ENCODE peak calls at places on chromosome 14, in four cellular contexts. One of them, this sample, is unnamed.

GRCh38 chr14:74213907-74214803 is 25.1 kb upstream of the VSX2 start:
- DNase-seq in small intestine: no peak
- DNase-seq in psoas muscle: no peak
- DNase-seq in NCI-H510A treated with DMSO at 0.1 percent for 48 hours: no peak
- DNase-seq in this sample: peak

GRCh38 chr14:29016050-29016900 is 249.7 kb downstream of the FOXG1 start:
- DNase-seq in small intestine: peak
- DNase-seq in psoas muscle: peak
- DNase-seq in NCI-H510A treated with DMSO at 0.1 percent for 48 hours: no peak
- DNase-seq in this sample: peak

GRCh38 chr14:72736348-72736747 is 157.6 kb downstream of the DPF3 start:
- DNase-seq in small intestine: no peak
- DNase-seq in psoas muscle: no peak
- DNase-seq in NCI-H510A treated with DMSO at 0.1 percent for 48 hours: no peak
- DNase-seq in this sample: no peak

GRCh38 chr14:104880584-104881210 is 15.6 kb downstream of the CEP170B start:
- DNase-seq in small intestine: no peak
- DNase-seq in psoas muscle: no peak
- DNase-seq in NCI-H510A treated with DMSO at 0.1 percent for 48 hours: no peak
- DNase-seq in this sample: no peak

GRCh38 chr14:103512701-103513611 is 9.7 kb downstream of the CKB start:
- DNase-seq in small intestine: peak
- DNase-seq in psoas muscle: peak
- DNase-seq in NCI-H510A treated with DMSO at 0.1 percent for 48 hours: peak
- DNase-seq in this sample: no peak

GRCh38 chr14:102586420-102587119 is 5.9 kb upstream of the RCOR1 start:
- DNase-seq in small intestine: no peak
- DNase-seq in psoas muscle: no peak
- DNase-seq in NCI-H510A treated with DMSO at 0.1 percent for 48 hours: no peak
- DNase-seq in this sample: no peak

GRCh38 chr14:88934231-88934898 is 109.9 kb downstream of the TTC8 start:
- DNase-seq in small intestine: no peak
- DNase-seq in psoas muscle: no peak
- DNase-seq in NCI-H510A treated with DMSO at 0.1 percent for 48 hours: no peak
- DNase-seq in this sample: no peak

GRCh38 chr14:24055971-24056799 is 4.4 kb downstream of the CARMIL3 start:
- DNase-seq in small intestine: no peak
- DNase-seq in psoas muscle: no peak
- DNase-seq in NCI-H510A treated with DMSO at 0.1 percent for 48 hours: no peak
- DNase-seq in this sample: no peak

GRCh38 chr14:56759633-56760032 is 50.6 kb downstream of the OTX2 start:
- DNase-seq in small intestine: no peak
- DNase-seq in psoas muscle: no peak
- DNase-seq in NCI-H510A treated with DMSO at 0.1 percent for 48 hours: no peak
- DNase-seq in this sample: peak

GRCh38 chr14:75298187-75298985 is 19.8 kb downstream of the FOS start:
- DNase-seq in small intestine: peak
- DNase-seq in psoas muscle: peak
- DNase-seq in NCI-H510A treated with DMSO at 0.1 percent for 48 hours: no peak
- DNase-seq in this sample: no peak

GRCh38 chr14:103802353-103802752 is 45.0 kb downstream of the PPP1R13B start:
- DNase-seq in small intestine: no peak
- DNase-seq in psoas muscle: no peak
- DNase-seq in NCI-H510A treated with DMSO at 0.1 percent for 48 hours: no peak
- DNase-seq in this sample: no peak

GRCh38 chr14:100738269-100738691 is 11.6 kb downstream of the DLK1 start:
- DNase-seq in small intestine: no peak
- DNase-seq in psoas muscle: no peak
- DNase-seq in NCI-H510A treated with DMSO at 0.1 percent for 48 hours: no peak
- DNase-seq in this sample: no peak

GRCh38 chr14:30462358-30462757 is 96.6 kb upstream of the G2E3 start:
- DNase-seq in small intestine: no peak
- DNase-seq in psoas muscle: no peak
- DNase-seq in NCI-H510A treated with DMSO at 0.1 percent for 48 hours: no peak
- DNase-seq in this sample: peak

GRCh38 chr14:42013560-42013959 is 406.9 kb downstream of the LRFN5 start:
- DNase-seq in small intestine: no peak
- DNase-seq in psoas muscle: no peak
- DNase-seq in NCI-H510A treated with DMSO at 0.1 percent for 48 hours: no peak
- DNase-seq in this sample: no peak

GRCh38 chr14:63764103-63764502 is 36.2 kb upstream of the SGPP1 start:
- DNase-seq in small intestine: no peak
- DNase-seq in psoas muscle: no peak
- DNase-seq in NCI-H510A treated with DMSO at 0.1 percent for 48 hours: peak
- DNase-seq in this sample: no peak

This sample was measured in NCI-H146.